ENCODE peak calls at places on chromosome 20, in seven cellular contexts. X is upper lobe of right lung, F is lower lobe of right lung, I is cardiac muscle cell, A is psoas muscle, Q is sigmoid colon, D is stomach. J is an unnamed sample.

GRCh38 chr20:53245581-53245980 is 273.4 kb downstream of the TSHZ2 start:
- DNase-seq in X (no peak), F (no peak), I (no peak), A (no peak), Q (no peak), D (no peak), J (no peak)

GRCh38 chr20:11195899-11196558 is 522.2 kb upstream of the JAG1 start:
- DNase-seq in X (no peak), F (no peak), I (peak; percentile 20), A (no peak), Q (no peak), D (no peak), J (no peak)

GRCh38 chr20:57467742-57468141 is 57.2 kb downstream of the CTCFL start:
- DNase-seq in X (peak; percentile 29), F (peak; percentile 18), I (no peak), A (peak; percentile 13), Q (peak; percentile 76), D (no peak), J (peak; percentile 63)

GRCh38 chr20:1888796-1889463 is 6.3 kb upstream of the SIRPA start:
- DNase-seq in X (no peak), F (peak; percentile 67), I (peak; percentile 64), A (no peak), Q (peak; percentile 71), D (no peak), J (peak; percentile 39)

GRCh38 chr20:4544765-4545164 is 176.9 kb upstream of the PRND start:
- DNase-seq in X (no peak), F (no peak), I (no peak), A (no peak), Q (no peak), D (no peak), J (no peak)

GRCh38 chr20:38534756-38535155 is 46.2 kb upstream of the ADIG start:
- DNase-seq in X (no peak), F (no peak), I (no peak), A (no peak), Q (no peak), D (no peak), J (no peak)

GRCh38 chr20:2696646-2697045 is 4.1 kb downstream of the EBF4 start:
- DNase-seq in X (no peak), F (no peak), I (no peak), A (no peak), Q (peak; percentile 57), D (peak; percentile 7), J (no peak)

GRCh38 chr20:12063106-12063505 is 145.4 kb downstream of the BTBD3 start:
- DNase-seq in X (no peak), F (no peak), I (no peak), A (no peak), Q (no peak), D (no peak), J (no peak)

GRCh38 chr20:58880441-58880840 is 27.9 kb downstream of the GNAS start:
- DNase-seq in X (no peak), F (no peak), I (no peak), A (no peak), Q (no peak), D (no peak), J (no peak)

GRCh38 chr20:58882704-58883089 is 30.2 kb downstream of the GNAS start:
- DNase-seq in X (no peak), F (no peak), I (no peak), A (no peak), Q (no peak), D (no peak), J (no peak)

GRCh38 chr20:58880994-58881752 is 28.7 kb downstream of the GNAS start:
- DNase-seq in X (no peak), F (no peak), I (no peak), A (no peak), Q (no peak), D (no peak), J (no peak)

GRCh38 chr20:58884966-58885365 is 32.5 kb downstream of the GNAS start:
- DNase-seq in X (no peak), F (no peak), I (no peak), A (no peak), Q (no peak), D (no peak), J (no peak)

GRCh38 chr20:58883243-58883691 is 30.8 kb downstream of the GNAS start:
- DNase-seq in X (no peak), F (no peak), I (no peak), A (no peak), Q (no peak), D (no peak), J (no peak)
- H3K27ac ChIP-seq in X (no peak overlapping the region), F (no peak overlapping the region), I (no peak overlapping the region), A (no peak overlapping the region), Q (no peak overlapping the region), D (no peak overlapping the region), J (no peak overlapping the region)

DNA sequence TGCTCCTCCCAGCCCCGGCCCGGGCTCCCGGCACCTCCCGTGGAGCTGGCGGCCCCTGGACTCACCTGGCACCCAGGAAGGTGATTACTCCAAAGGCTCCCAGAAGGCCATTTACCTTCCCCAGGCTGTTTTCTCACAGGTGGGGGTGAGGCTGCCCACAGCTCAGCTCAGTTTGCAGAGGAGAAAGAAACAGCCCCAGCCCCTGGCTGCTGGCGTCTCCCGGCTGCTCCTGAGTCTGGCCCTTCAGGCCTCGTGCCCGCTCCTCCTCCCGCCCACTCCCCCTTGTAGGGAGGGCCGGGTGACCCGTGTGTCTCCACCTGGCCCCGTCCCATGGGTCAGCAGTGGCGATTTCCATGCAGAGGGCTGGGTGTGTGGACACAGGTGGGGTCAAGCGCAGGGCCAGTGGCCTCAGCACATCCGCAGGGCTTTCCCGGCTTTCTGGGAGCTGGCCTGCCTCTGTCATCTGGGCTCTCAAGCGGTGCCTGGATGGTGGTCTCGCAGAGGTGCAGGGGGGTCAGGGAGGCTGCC is 20.1 kb upstream of the GATA5 start:
- DNase-seq in X (no peak), F (no peak), I (no peak), A (no peak), Q (no peak), D (peak; percentile 38), J (no peak)
- H3K4me1 ChIP-seq in X (peaks cover 10% of the 10 kb centered on the region), F (peaks cover 13% of the 10 kb centered on the region), I (peaks cover 22% of the 10 kb centered on the region), A (peaks cover 44% of the 10 kb centered on the region), Q (peaks cover 41% of the 10 kb centered on the region), D (peaks cover 53% of the 10 kb centered on the region), J (no peaks in the 10 kb centered on the region)

DNA sequence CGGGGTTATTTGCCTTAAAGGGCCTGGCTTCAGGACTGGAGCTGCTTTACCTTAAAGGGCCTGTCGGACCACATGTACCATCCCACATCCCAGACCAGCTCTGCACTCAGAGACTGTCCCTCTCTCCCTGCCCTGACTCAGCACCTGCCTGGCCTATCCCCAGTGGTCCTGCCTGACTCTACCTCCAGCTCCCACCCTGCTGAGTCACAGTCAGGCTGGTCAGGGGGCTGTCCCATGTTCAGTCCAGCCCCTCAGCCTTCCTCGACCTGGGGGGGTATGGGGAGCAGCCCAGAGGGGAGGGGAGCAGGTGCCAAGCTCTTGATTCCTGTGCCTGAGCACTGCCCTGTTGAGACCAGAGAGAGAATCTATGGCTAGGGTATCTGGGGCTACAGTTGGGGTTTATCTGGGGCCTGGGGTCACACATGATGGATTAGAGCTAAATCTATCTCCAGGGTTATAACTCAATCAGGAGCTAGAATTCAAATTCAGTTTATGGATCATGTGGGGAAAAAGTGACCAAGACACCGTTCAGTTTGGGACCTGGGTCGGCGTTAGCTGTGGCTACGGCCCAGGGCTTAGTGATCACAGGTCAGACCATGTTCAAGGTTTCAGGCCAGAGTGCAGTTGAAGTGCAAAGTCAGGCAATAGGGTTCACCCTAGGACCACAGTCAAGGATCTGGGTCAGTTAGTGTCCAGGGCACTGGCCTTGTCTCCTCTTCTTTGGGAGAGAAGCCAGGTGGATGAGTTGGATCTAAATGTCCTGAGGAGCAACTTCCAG is 9.4 kb upstream of the TRIB3 start:
- DNase-seq in X (no peak), F (no peak), I (no peak), A (no peak), Q (no peak), D (no peak), J (no peak)
- H3K27ac ChIP-seq in X (peak overlapping the region; percentile 76), F (peak overlapping the region; percentile 66), I (no peak overlapping the region), A (peak overlapping the region; percentile 78), Q (no peak overlapping the region), D (peak overlapping the region; percentile 60), J (peak overlapping the region; percentile 9)

GRCh38 chr20:54456423-54456822 is 19.0 kb upstream of the DOK5 start:
- DNase-seq in X (no peak), F (no peak), I (no peak), A (no peak), Q (no peak), D (no peak), J (no peak)

GRCh38 chr20:54456972-54457371 is 18.4 kb upstream of the DOK5 start:
- DNase-seq in X (no peak), F (no peak), I (peak; percentile 18), A (no peak), Q (no peak), D (no peak), J (no peak)

GRCh38 chr20:54458219-54458618 is 17.2 kb upstream of the DOK5 start:
- DNase-seq in X (no peak), F (no peak), I (no peak), A (no peak), Q (no peak), D (no peak), J (no peak)

GRCh38 chr20:54452277-54452676 is 23.1 kb upstream of the DOK5 start:
- DNase-seq in X (no peak), F (no peak), I (no peak), A (no peak), Q (no peak), D (no peak), J (no peak)

GRCh38 chr20:54454982-54455381 is 20.4 kb upstream of the DOK5 start:
- DNase-seq in X (no peak), F (no peak), I (no peak), A (no peak), Q (no peak), D (no peak), J (no peak)
- H3K4me1 ChIP-seq in X (no peaks in the 10 kb centered on the region), F (no peaks in the 10 kb centered on the region), I (no peaks in the 10 kb centered on the region), A (no peaks in the 10 kb centered on the region), Q (no peaks in the 10 kb centered on the region), D (no peaks in the 10 kb centered on the region), J (peaks cover 2% of the 10 kb centered on the region)

GRCh38 chr20:409697-410559 is 1.8 kb downstream of the RBCK1 start:
- DNase-seq in X (no peak), F (no peak), I (no peak), A (peak; percentile 49), Q (no peak), D (no peak), J (no peak)
- H3K27ac ChIP-seq in X (no peak overlapping the region), F (peak overlapping the region; percentile 90), I (no peak overlapping the region), A (peak overlapping the region; percentile 95), Q (peak overlapping the region; percentile 94), D (peak overlapping the region; percentile 94), J (no peak overlapping the region)

GRCh38 chr20:37406010-37406998 is 60.4 kb downstream of the SRC start:
- DNase-seq in X (peak; percentile 73), F (no peak), I (peak; percentile 43), A (peak; percentile 52), Q (no peak), D (peak; percentile 45), J (no peak)

GRCh38 chr20:37408202-37408929 is 62.4 kb downstream of the SRC start:
- DNase-seq in X (no peak), F (no peak), I (peak; percentile 10), A (no peak), Q (no peak), D (no peak), J (peak; percentile 59)

GRCh38 chr20:37407573-37408002 is 61.6 kb downstream of the SRC start:
- DNase-seq in X (no peak), F (no peak), I (peak; percentile 40), A (peak; percentile 45), Q (peak; percentile 89), D (no peak), J (peak; percentile 70)

GRCh38 chr20:37407117-37407566 is 61.2 kb downstream of the SRC start:
- DNase-seq in X (no peak), F (no peak), I (peak; percentile 10), A (no peak), Q (no peak), D (no peak), J (peak; percentile 27)

GRCh38 chr20:37408930-37409210 is 62.9 kb downstream of the SRC start:
- DNase-seq in X (no peak), F (no peak), I (no peak), A (no peak), Q (no peak), D (no peak), J (no peak)
- H3K4me1 ChIP-seq in X (peaks cover 9% of the 10 kb centered on the region), F (peaks cover 8% of the 10 kb centered on the region), I (peaks cover 1% of the 10 kb centered on the region), A (no peaks in the 10 kb centered on the region), Q (peaks cover 45% of the 10 kb centered on the region), D (peaks cover 51% of the 10 kb centered on the region), J (peaks cover 5% of the 10 kb centered on the region)

J was measured in right cardiac atrium.